ENCODE peak calls at places on chromosomes 6 and 20, in five cellular contexts. E, W, T, C and Y are unnamed samples.

GRCh38 chr6:42338573-42339218 is 113.0 kb downstream of the TRERF1 start:
- DNase-seq in E (no peak), W (no peak), T (no peak), C (peak), Y (no peak)

GRCh38 chr6:157885211-157885788 is 62.3 kb downstream of the SNX9 start:
- DNase-seq in E (no peak), W (no peak), T (no peak), C (no peak), Y (no peak)

GRCh38 chr6:151485616-151486015 is 8.2 kb upstream of the CCDC170 start:
- DNase-seq in E (no peak), W (no peak), T (no peak), C (no peak), Y (no peak)

GRCh38 chr6:16471222-16471784 is 232.9 kb downstream of the GMPR start:
- DNase-seq in E (no peak), W (no peak), T (no peak), C (no peak), Y (no peak)

GRCh38 chr20:44701116-44701865 is 13.9 kb upstream of the CCN5 start:
- DNase-seq in E (no peak), W (no peak), T (no peak), C (no peak), Y (no peak)

GRCh38 chr6:145721144-145721543 is 14.2 kb downstream of the EPM2A start:
- DNase-seq in E (no peak), W (no peak), T (no peak), C (no peak), Y (no peak)

GRCh38 chr6:48869595-48869994 is 593.5 kb downstream of the MMUT start:
- DNase-seq in E (no peak), W (no peak), T (no peak), C (no peak), Y (no peak)

GRCh38 chr6:43061861-43062260 is 2.4 kb downstream of the KLC4 start:
- DNase-seq in E (no peak), W (no peak), T (no peak), C (no peak), Y (no peak)

GRCh38 chr20:52812231-52812847 is 159.8 kb upstream of the TSHZ2 start:
- DNase-seq in E (no peak), W (no peak), T (no peak), C (no peak), Y (no peak)

GRCh38 chr6:144920391-144920983 is 635.4 kb downstream of the UTRN start:
- DNase-seq in E (no peak), W (no peak), T (no peak), C (no peak), Y (no peak)

GRCh38 chr6:38144365-38144764 is 324.8 kb downstream of the ZFAND3 start:
- DNase-seq in E (no peak), W (no peak), T (peak), C (no peak), Y (no peak)

GRCh38 chr20:40532103-40532502 is 156.9 kb downstream of the MAFB start:
- DNase-seq in E (no peak), W (no peak), T (no peak), C (peak), Y (no peak)
- TF ChIP-seq CTCF in E (no peak), W (no peak), T (peak), C (peak), Y (peak)

GRCh38 chr6:161549977-161550655 is 276.3 kb upstream of the AGPAT4 start:
- DNase-seq in E (no peak), W (no peak), T (no peak), C (no peak), Y (no peak)
- TF ChIP-seq CTCF in E (no peak), W (no peak), T (peak), C (no peak), Y (peak)

GRCh38 chr20:60036346-60037119 is 78.3 kb downstream of the CDH26 start:
- DNase-seq in E (no peak), W (no peak), T (peak), C (no peak), Y (no peak)

GRCh38 chr20:60038400-60038799 is 80.2 kb downstream of the CDH26 start:
- DNase-seq in E (no peak), W (no peak), T (peak), C (no peak), Y (no peak)

GRCh38 chr20:60039526-60039925 is 81.3 kb downstream of the CDH26 start:
- DNase-seq in E (no peak), W (no peak), T (peak), C (no peak), Y (no peak)

GRCh38 chr20:60035486-60035885 is 77.3 kb downstream of the CDH26 start:
- DNase-seq in E (no peak), W (no peak), T (peak), C (no peak), Y (no peak)

GRCh38 chr20:60037120-60037499 is 78.9 kb downstream of the CDH26 start:
- DNase-seq in E (no peak), W (no peak), T (peak), C (no peak), Y (no peak)
- TF ChIP-seq CTCF in E (no peak), W (no peak), T (peak), C (no peak), Y (peak)

DNA sequence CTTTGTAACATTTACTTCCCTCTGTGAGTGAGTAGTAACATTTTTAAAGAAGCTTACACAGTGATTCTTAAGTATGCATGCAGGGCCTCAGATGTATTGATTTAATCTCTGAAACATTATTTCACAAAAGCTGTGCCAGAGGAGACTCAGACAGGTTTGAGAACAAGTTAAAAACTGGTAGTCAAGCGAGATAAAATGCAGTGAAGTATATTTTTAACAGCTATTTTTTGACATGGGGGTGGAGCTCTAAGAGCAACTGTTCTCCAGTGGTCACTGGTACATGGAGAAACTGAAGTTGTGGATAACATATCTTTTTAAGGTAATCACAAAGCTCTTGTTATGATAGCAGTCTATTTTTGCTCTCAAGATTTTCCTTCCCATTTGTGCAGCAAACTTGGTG is 20.4 kb downstream of the DSTN start:
- DNase-seq in E (no peak), W (no peak), T (no peak), C (no peak), Y (no peak)
- TF ChIP-seq CTCF in E (no peak), W (no peak), T (no peak), C (no peak), Y (no peak)

DNA sequence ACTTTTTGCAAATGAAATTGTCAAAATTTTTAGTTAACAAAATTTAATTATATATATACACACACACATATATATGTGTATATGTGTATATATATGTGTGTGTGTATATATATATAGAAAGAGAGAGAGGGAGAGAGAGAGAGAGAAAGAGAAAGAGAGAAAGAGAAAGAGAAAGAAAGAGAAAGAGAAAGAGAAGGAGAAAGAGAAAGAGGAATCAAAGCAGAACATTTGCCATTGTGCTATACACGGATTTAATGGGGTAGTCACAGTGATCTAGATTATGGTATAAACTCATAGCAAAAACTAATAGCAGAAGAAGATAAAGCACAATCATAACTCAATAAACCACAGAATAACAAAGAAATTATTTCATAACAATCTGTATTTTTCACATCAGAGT is 126.7 kb downstream of the DST start:
- DNase-seq in E (no peak), W (no peak), T (no peak), C (no peak), Y (no peak)
- TF ChIP-seq CTCF in E (no peak), W (no peak), T (no peak), C (no peak), Y (no peak)

DNA sequence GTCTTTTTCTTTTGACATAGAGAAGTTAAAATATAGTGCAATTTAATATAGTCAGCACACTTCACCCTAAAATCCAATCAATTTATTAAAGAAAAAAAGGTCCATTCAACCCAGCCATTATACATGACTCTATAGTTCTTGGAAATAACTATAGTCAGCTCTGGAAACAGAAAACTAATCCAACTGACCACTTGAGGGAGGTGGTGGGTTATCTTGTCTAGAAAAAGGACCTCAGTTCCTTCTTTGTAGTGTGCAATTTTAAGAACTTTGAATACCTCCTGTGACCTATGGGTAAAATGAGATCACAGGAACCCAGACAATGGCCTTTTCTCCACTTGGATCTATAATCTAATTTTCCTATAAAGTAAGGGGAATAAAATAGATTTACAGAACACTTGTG is 163.6 kb upstream of the CENPW start:
- DNase-seq in E (no peak), W (no peak), T (no peak), C (peak), Y (no peak)
- TF ChIP-seq CTCF in E (no peak), W (no peak), T (peak), C (peak), Y (peak)

DNA sequence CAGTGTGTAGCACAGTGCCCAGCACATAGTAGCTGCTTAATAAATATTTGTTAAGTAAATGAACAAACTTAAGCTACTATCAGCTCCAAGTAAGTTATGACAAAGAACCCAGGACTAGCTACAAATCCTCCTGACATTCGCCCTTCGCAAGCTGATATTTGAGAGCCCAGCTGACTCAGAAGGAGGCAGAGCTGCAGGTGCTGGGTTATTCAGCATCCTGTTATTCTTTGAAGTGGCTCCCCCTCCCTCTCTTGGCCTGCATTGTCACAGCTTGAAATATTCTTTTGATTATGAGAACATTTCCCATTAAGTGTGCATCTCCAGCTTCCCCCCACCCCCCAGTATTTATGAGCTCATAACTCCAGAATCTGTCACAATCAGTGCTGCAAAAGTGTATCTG is 78.8 kb upstream of the RALY start:
- DNase-seq in E (no peak), W (no peak), T (no peak), C (peak), Y (no peak)
- TF ChIP-seq CTCF in E (no peak), W (no peak), T (no peak), C (no peak), Y (no peak)

DNA sequence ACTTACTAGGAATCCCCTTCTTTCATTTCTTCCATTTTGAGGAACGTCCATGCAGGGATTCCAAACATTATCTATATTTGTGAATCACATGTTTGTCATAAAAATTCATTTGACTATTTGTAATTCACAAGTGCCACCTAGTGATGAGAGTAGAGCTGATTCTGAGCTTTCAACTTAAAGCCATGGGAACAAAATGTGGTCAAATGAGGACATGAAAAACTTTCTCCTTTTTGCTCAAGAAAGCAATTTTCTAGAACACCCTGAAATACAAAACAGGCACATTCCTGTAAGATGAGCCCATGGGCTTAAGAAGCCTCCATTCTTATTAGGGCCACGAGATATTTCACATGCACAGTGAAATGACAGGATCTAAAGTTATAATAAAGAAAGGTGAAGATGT is 12.3 kb downstream of the MAP3K7 start:
- DNase-seq in E (no peak), W (no peak), T (no peak), C (peak), Y (no peak)
- TF ChIP-seq CTCF in E (no peak), W (no peak), T (peak), C (peak), Y (peak)

DNA sequence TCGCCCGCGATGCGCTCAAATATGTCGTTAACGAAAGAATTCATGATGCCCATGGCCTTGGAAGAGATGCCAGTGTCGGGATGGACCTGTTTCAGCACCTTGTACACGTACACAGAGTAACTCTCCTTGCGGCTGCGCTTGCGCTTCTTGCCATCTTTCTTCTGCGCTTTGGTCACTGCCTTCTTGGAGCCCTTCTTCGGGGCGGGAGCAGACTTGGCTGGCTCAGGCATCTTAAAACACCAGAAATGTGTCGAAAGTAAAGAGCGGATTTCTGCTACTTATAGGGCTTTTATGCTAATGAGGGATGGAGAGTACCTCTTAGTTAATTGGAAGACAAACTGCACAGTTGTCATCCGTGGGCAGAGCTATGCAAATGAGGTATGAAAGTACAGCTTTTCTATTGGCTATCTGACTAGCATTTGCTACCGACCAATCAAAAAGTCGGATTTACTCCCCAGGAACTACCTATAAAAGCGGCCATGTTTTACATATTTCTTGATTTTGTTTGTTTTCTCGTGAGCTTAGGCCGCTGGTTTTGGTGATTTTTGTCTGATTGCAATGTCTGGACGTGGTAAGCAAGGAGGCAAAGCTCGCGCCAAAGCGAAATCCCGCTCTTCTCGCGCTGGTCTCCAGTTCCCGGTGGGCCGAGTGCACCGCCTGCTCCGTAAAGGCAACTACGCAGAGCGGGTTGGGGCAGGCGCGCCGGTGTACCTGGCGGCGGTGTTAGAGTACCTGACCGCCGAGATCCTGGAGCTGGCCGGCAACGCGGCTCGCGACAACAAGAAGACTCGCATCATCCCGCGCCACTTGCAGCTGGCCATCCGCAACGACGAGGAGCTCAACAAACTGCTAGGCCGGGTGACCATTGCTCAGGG is 36.7 kb downstream of the HFE start:
- DNase-seq in E (peak), W (peak), T (peak), C (peak), Y (no peak)
- TF ChIP-seq CTCF in E (no peak), W (no peak), T (no peak), C (no peak), Y (no peak)